ENCODE peak calls at places on chromosomes 1 and 21, in four cellular contexts. D is frontal cortex, I is RWPE1, O is progenitor cell of endocrine pancreas. C is an unnamed sample.

GRCh38 chr1:192954705-192955265 is 104.4 kb downstream of the UCHL5 start:
- DNase-seq in D (no peak), O (no peak), I (no peak), C (no peak)

GRCh38 chr1:116413414-116413813 is 40.4 kb downstream of the ATP1A1 start:
- DNase-seq in O (no peak), D (no peak), I (no peak), C (no peak)

GRCh38 chr1:23529146-23530088 is 1.6 kb downstream of the E2F2 start:
- DNase-seq in I (no peak), D (no peak), O (no peak), C (no peak)

GRCh38 chr21:46384556-46384955 is 60.6 kb downstream of the PCNT start:
- DNase-seq in I (no peak), D (no peak), O (no peak), C (no peak)

GRCh38 chr1:64049900-64050540 is 153.4 kb upstream of the UBE2U start:
- DNase-seq in I (no peak), D (no peak), O (no peak), C (no peak)

GRCh38 chr1:229943988-229944743 is 122.9 kb upstream of the GALNT2 start:
- DNase-seq in I (no peak), O (no peak), D (no peak), C (no peak)

GRCh38 chr1:237183963-237184540 is 142.1 kb downstream of the RYR2 start:
- DNase-seq in D (no peak), O (no peak), I (no peak), C (no peak)

GRCh38 chr1:6819641-6820040 is 34.4 kb downstream of the CAMTA1 start:
- DNase-seq in I (no peak), D (no peak), O (no peak), C (no peak)

GRCh38 chr1:58183286-58183685 is 363.2 kb downstream of the OMA1 start:
- DNase-seq in I (no peak), O (no peak), D (no peak), C (no peak)

GRCh38 chr1:39170731-39171375 is 33.6 kb upstream of the MACF1 start:
- DNase-seq in I (no peak), O (no peak), D (no peak), C (no peak)

GRCh38 chr1:228206582-228207351 is 1.1 kb upstream of the OBSCN start:
- DNase-seq in D (no peak), O (no peak), I (no peak), C (no peak)

C was measured in D721Med.